ENCODE peak calls at places on chromosome 11, in four cellular contexts. One of them, this sample, is unnamed.

GRCh38 chr11:19281041-19281440 is 40.3 kb upstream of the E2F8 start:
- DNase-seq in astrocyte: no peak
- DNase-seq in heart left ventricle: no peak
- DNase-seq in CD4-positive, alpha-beta memory T cell: no peak
- DNase-seq in this sample: no peak

GRCh38 chr11:117871784-117872183 is 4.7 kb downstream of the FXYD6 start:
- DNase-seq in astrocyte: no peak
- DNase-seq in CD4-positive, alpha-beta memory T cell: no peak
- DNase-seq in heart left ventricle: no peak
- DNase-seq in this sample: no peak

GRCh38 chr11:111260761-111261160 is 15.2 kb downstream of the POU2AF2 start:
- DNase-seq in heart left ventricle: no peak
- DNase-seq in astrocyte: no peak
- DNase-seq in CD4-positive, alpha-beta memory T cell: no peak
- DNase-seq in this sample: no peak

GRCh38 chr11:11538277-11538960 is 83.4 kb downstream of the GALNT18 start:
- DNase-seq in heart left ventricle: peak; percentile 83
- DNase-seq in astrocyte: no peak
- DNase-seq in CD4-positive, alpha-beta memory T cell: no peak
- DNase-seq in this sample: no peak

GRCh38 chr11:65859812-65860277 is 388 bp upstream of the MUS81 start:
- DNase-seq in CD4-positive, alpha-beta memory T cell: no peak
- DNase-seq in astrocyte: no peak
- DNase-seq in heart left ventricle: no peak
- DNase-seq in this sample: no peak

GRCh38 chr11:46075168-46075567 is 46.1 kb downstream of the PHF21A start:
- DNase-seq in astrocyte: peak; percentile 68
- DNase-seq in heart left ventricle: no peak
- DNase-seq in CD4-positive, alpha-beta memory T cell: no peak
- DNase-seq in this sample: peak; percentile 72

GRCh38 chr11:40295466-40295865 is 1164.0 kb downstream of the LRRC4C start:
- DNase-seq in astrocyte: no peak
- DNase-seq in heart left ventricle: no peak
- DNase-seq in CD4-positive, alpha-beta memory T cell: no peak
- DNase-seq in this sample: no peak

GRCh38 chr11:71120346-71120963 is 131.9 kb downstream of the SHANK2 start:
- DNase-seq in astrocyte: no peak
- DNase-seq in heart left ventricle: no peak
- DNase-seq in CD4-positive, alpha-beta memory T cell: no peak
- DNase-seq in this sample: peak; percentile 21

GRCh38 chr11:61897387-61898246 is 6.3 kb upstream of the FADS3 start:
- DNase-seq in CD4-positive, alpha-beta memory T cell: peak; percentile 70
- DNase-seq in heart left ventricle: peak; percentile 71
- DNase-seq in astrocyte: peak; percentile 12
- DNase-seq in this sample: no peak

GRCh38 chr11:9017773-9018172 is 14.0 kb upstream of the NRIP3 start:
- DNase-seq in CD4-positive, alpha-beta memory T cell: no peak
- DNase-seq in heart left ventricle: peak; percentile 73
- DNase-seq in astrocyte: no peak
- DNase-seq in this sample: no peak

GRCh38 chr11:2388431-2389024 is 11.4 kb downstream of the CD81 start:
- DNase-seq in heart left ventricle: no peak
- DNase-seq in astrocyte: no peak
- DNase-seq in CD4-positive, alpha-beta memory T cell: peak; percentile 20
- DNase-seq in this sample: no peak

GRCh38 chr11:99199336-99199735 is 178.6 kb downstream of the CNTN5 start:
- DNase-seq in CD4-positive, alpha-beta memory T cell: no peak
- DNase-seq in heart left ventricle: no peak
- DNase-seq in astrocyte: peak; percentile 2
- DNase-seq in this sample: no peak

GRCh38 chr11:72840780-72841179 is 26.6 kb downstream of the ATG16L2 start:
- DNase-seq in heart left ventricle: no peak
- DNase-seq in CD4-positive, alpha-beta memory T cell: no peak
- DNase-seq in astrocyte: peak; percentile 87
- DNase-seq in this sample: peak; percentile 69

GRCh38 chr11:117579148-117579547 is 217.9 kb downstream of the DSCAML1 start:
- DNase-seq in astrocyte: no peak
- DNase-seq in heart left ventricle: no peak
- DNase-seq in CD4-positive, alpha-beta memory T cell: no peak
- DNase-seq in this sample: no peak

GRCh38 chr11:74019860-74020259 is 11.0 kb upstream of the UCP3 start:
- DNase-seq in heart left ventricle: no peak
- DNase-seq in astrocyte: peak; percentile 59
- DNase-seq in CD4-positive, alpha-beta memory T cell: no peak
- DNase-seq in this sample: no peak

GRCh38 chr11:73402834-73403185 is 26.6 kb downstream of the RELT start:
- DNase-seq in heart left ventricle: no peak
- DNase-seq in astrocyte: no peak
- DNase-seq in CD4-positive, alpha-beta memory T cell: no peak
- DNase-seq in this sample: no peak

GRCh38 chr11:30016588-30017363 is at the start of gene KCNA4:
- DNase-seq in CD4-positive, alpha-beta memory T cell: no peak
- DNase-seq in heart left ventricle: peak; percentile 42
- DNase-seq in astrocyte: no peak
- DNase-seq in this sample: no peak

GRCh38 chr11:76629853-76630599 is 40.5 kb downstream of the LRRC32 start:
- DNase-seq in CD4-positive, alpha-beta memory T cell: no peak
- DNase-seq in heart left ventricle: peak; percentile 84
- DNase-seq in astrocyte: no peak
- DNase-seq in this sample: no peak

GRCh38 chr11:12598330-12599256 is 75.6 kb upstream of the TEAD1 start:
- DNase-seq in heart left ventricle: no peak
- DNase-seq in CD4-positive, alpha-beta memory T cell: no peak
- DNase-seq in astrocyte: peak; percentile 72
- DNase-seq in this sample: no peak

DNA sequence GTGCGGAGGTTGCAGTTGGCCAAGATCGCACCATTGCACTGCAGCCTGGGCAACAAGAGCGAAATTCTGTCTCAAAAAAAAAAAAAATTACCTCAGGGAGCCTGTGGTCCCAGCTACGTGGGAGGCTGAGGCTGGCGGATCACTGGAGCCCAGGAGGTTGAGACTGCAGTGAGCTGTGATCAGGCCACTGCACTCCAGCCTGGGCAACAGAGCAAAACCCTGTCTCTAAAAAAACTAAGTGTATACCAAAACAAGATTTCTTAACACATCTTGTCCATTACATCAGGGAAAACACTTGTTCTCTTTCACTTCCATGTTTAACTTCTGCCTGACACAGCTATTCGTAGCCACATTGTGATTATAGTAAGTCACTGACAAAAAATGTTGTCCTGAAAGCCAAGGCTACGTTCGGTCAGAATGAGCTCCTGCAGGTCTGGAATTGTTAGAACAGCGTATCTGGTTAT is 1.4 kb downstream of the TMEM80 start:
- DNase-seq in heart left ventricle: no peak
- DNase-seq in CD4-positive, alpha-beta memory T cell: peak; percentile 13
- DNase-seq in astrocyte: peak; percentile 90
- DNase-seq in this sample: peak; percentile 83
- H3K27ac ChIP-seq in heart left ventricle: peak overlapping the region; percentile 100
- H3K27ac ChIP-seq in CD4-positive, alpha-beta memory T cell: no peak overlapping the region
- H3K27ac ChIP-seq in astrocyte: peak overlapping the region; percentile 100
- H3K27ac ChIP-seq in this sample: no peak overlapping the region

GRCh38 chr11:44727373-44728084 is 767 bp downstream of the TSPAN18 start:
- DNase-seq in astrocyte: peak; percentile 53
- DNase-seq in CD4-positive, alpha-beta memory T cell: peak; percentile 79
- DNase-seq in heart left ventricle: peak; percentile 88
- DNase-seq in this sample: no peak
- H3K27ac ChIP-seq in astrocyte: no peak overlapping the region
- H3K27ac ChIP-seq in CD4-positive, alpha-beta memory T cell: peak overlapping the region; percentile 66
- H3K27ac ChIP-seq in heart left ventricle: peak overlapping the region; percentile 92
- H3K27ac ChIP-seq in this sample: no peak overlapping the region

GRCh38 chr11:125770583-125770982 is 8.0 kb downstream of the PATE2 start:
- DNase-seq in CD4-positive, alpha-beta memory T cell: no peak
- DNase-seq in heart left ventricle: no peak
- DNase-seq in astrocyte: no peak
- DNase-seq in this sample: no peak
- H3K27ac ChIP-seq in CD4-positive, alpha-beta memory T cell: no peak overlapping the region
- H3K27ac ChIP-seq in heart left ventricle: no peak overlapping the region
- H3K27ac ChIP-seq in astrocyte: no peak overlapping the region
- H3K27ac ChIP-seq in this sample: no peak overlapping the region

GRCh38 chr11:122578168-122578825 is 77.2 kb upstream of the UBASH3B start:
- DNase-seq in CD4-positive, alpha-beta memory T cell: no peak
- DNase-seq in heart left ventricle: no peak
- DNase-seq in astrocyte: no peak
- DNase-seq in this sample: no peak
- H3K27ac ChIP-seq in CD4-positive, alpha-beta memory T cell: no peak overlapping the region
- H3K27ac ChIP-seq in heart left ventricle: no peak overlapping the region
- H3K27ac ChIP-seq in astrocyte: no peak overlapping the region
- H3K27ac ChIP-seq in this sample: no peak overlapping the region

DNA sequence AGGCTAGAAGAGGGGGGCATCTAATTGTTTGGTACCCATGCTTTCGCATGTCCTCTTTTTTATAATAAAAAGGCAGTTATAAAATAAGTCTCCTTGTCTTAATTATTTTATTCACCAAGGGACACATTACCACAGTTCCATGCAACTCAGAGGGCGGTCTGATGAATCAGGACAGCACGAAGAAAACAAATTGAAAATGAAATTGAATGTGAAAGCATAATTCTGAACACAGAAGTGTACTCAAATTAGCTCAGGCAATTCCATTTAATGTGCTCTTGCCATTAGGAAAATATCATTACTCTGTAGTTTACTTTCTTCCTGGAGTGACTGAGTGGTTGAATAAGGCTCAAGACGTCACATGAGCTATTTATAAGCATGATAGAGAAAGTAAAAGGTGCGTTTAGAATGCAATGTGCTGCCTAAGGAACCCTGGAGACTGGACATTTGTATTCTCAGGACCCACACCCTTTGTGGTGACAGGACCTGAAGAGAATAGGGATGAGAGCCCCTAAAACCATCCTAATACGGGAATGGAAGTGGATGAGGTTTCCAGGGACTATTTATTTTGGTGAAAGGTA is 59.6 kb downstream of the MTNR1B start:
- DNase-seq in heart left ventricle: no peak
- DNase-seq in astrocyte: no peak
- DNase-seq in CD4-positive, alpha-beta memory T cell: no peak
- DNase-seq in this sample: no peak
- H3K27ac ChIP-seq in heart left ventricle: no peak overlapping the region
- H3K27ac ChIP-seq in astrocyte: no peak overlapping the region
- H3K27ac ChIP-seq in CD4-positive, alpha-beta memory T cell: no peak overlapping the region
- H3K27ac ChIP-seq in this sample: no peak overlapping the region

DNA sequence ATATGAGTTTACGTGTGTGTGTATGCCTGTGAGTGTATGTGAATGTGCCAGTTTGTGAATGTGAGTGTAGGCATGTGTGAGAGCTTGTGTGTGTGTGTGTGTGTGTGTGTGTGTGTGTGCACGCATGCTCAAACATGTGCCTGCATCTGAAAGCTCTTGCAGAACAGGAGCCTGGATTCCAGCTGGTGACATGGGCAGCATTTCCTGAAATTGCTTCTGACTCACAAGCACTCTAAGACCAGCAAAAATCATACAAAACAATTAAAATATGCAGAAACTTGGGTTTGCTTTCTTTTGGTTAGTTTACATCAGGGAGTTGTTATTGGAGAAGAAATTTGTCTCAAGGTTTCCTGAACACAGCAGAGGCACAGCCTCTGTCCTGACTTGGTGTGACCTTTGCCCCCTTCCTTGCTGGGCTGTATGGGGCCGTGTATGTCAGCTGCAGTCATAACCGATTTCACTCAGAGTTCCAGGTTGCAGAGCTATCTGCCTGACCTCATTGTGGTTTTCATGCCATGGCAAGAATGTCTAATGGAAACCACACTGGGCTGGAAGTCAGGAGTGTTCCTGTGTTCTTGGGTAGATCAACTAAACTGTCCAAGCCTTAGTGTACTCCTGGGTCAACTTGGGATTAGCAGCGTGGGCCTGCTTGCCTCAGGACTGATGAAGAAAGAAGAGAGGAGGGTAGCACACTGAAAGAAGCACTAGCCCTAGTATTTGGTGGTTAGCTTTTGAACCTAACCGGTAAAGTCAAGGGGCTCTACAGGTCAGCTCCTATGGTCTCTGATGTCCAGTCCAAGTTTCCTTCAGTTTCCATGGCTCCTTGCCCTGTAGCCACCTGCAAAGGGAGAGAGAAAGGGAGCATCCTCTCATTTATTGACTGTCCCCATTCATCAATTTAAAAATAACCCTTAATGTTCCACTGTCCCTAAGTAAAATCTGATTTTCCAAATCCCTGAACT is 143.7 kb downstream of the SNX19 start:
- DNase-seq in CD4-positive, alpha-beta memory T cell: no peak
- DNase-seq in astrocyte: peak; percentile 98
- DNase-seq in heart left ventricle: no peak
- DNase-seq in this sample: peak; percentile 94
- H3K27ac ChIP-seq in CD4-positive, alpha-beta memory T cell: no peak overlapping the region
- H3K27ac ChIP-seq in astrocyte: peak overlapping the region; percentile 29
- H3K27ac ChIP-seq in heart left ventricle: no peak overlapping the region
- H3K27ac ChIP-seq in this sample: peak overlapping the region; percentile 48

GRCh38 chr11:57140568-57140967 is 41.2 kb upstream of the LRRC55 start:
- DNase-seq in heart left ventricle: no peak
- DNase-seq in CD4-positive, alpha-beta memory T cell: no peak
- DNase-seq in astrocyte: no peak
- DNase-seq in this sample: no peak
- H3K27ac ChIP-seq in heart left ventricle: no peak overlapping the region
- H3K27ac ChIP-seq in CD4-positive, alpha-beta memory T cell: no peak overlapping the region
- H3K27ac ChIP-seq in astrocyte: no peak overlapping the region
- H3K27ac ChIP-seq in this sample: no peak overlapping the region

GRCh38 chr11:3865388-3866193 is 10.1 kb downstream of the STIM1 start:
- DNase-seq in heart left ventricle: no peak
- DNase-seq in astrocyte: peak; percentile 76
- DNase-seq in CD4-positive, alpha-beta memory T cell: no peak
- DNase-seq in this sample: peak; percentile 83
- H3K27ac ChIP-seq in heart left ventricle: peak overlapping the region; percentile 54
- H3K27ac ChIP-seq in astrocyte: no peak overlapping the region
- H3K27ac ChIP-seq in CD4-positive, alpha-beta memory T cell: no peak overlapping the region
- H3K27ac ChIP-seq in this sample: no peak overlapping the region

DNA sequence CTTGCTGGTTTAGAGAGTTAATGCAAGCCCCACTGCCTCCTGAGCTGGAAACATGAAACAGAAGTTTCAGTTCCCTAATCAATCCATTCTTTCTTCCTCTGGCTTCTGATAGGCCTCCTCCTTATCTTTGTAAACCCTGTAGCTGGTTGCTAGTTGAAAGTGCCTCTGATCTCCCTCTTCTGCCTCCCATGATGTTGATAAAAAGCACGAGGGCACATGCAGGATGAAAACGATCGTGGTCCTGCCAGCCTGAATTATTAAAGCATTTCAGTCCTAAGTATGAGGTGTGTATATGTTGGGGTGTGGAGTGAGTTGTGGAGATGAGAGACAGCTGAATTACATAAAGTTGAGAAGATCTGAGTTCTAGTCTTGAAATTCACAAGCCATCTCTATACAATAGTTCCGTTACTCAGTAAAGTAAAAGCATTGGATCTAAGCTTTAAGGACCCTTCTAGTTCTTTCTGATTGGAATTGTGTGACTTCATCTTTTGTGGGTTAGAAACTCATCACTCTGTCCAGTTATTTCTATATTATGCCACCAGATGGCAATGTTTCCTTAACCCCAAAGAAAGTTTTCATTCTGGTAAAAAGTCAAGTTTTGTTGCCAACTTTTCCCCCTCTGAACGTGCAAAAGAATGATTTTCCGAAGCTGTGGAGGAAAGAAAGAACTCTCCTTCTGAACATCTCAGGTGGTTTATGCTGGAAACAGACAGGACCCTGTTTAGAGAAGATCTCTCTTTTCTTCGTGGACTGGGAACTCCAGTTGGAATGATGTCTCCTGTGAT is 34.8 kb upstream of the EHF start:
- DNase-seq in heart left ventricle: no peak
- DNase-seq in CD4-positive, alpha-beta memory T cell: no peak
- DNase-seq in astrocyte: peak; percentile 36
- DNase-seq in this sample: peak; percentile 29
- H3K27ac ChIP-seq in heart left ventricle: no peak overlapping the region
- H3K27ac ChIP-seq in CD4-positive, alpha-beta memory T cell: no peak overlapping the region
- H3K27ac ChIP-seq in astrocyte: no peak overlapping the region
- H3K27ac ChIP-seq in this sample: no peak overlapping the region

This sample was measured in foreskin keratinocyte.